ENCODE peak calls at places on chromosomes 2 and 18, in six cellular contexts. A, O, N, E, H and L are unnamed samples. For H3K27me3, the result is how much of the 10 kb centered on the place peaks cover.

GRCh38 chr18:60649107-60649506 is 276.5 kb upstream of the MC4R start:
- DNase-seq in A (no peak), O (no peak), N (no peak), E (no peak), H (no peak), L (no peak)

GRCh38 chr2:182542501-182543258 is 115.8 kb upstream of the PDE1A start:
- DNase-seq in A (no peak), O (peak), N (no peak), E (no peak), H (peak), L (peak)

GRCh38 chr2:70399046-70399445 is 97.2 kb upstream of the FAM136A start:
- DNase-seq in A (no peak), O (no peak), N (no peak), E (no peak), H (no peak), L (no peak)

GRCh38 chr2:54634564-54635511 is 88.6 kb upstream of the EML6 start:
- DNase-seq in A (peak), O (peak), N (peak), E (no peak), H (peak), L (no peak)

GRCh38 chr18:74353169-74353775 is 37.6 kb downstream of the C18orf63 start:
- DNase-seq in A (peak), O (peak), N (peak), E (peak), H (peak), L (peak)

GRCh38 chr18:26227051-26227672 is 917 bp downstream of the TAF4B start:
- DNase-seq in A (no peak), O (peak), N (no peak), E (no peak), H (no peak), L (peak)

GRCh38 chr2:172084484-172084733 is 898 bp upstream of the DLX1 start:
- DNase-seq in A (no peak), O (no peak), N (no peak), E (no peak), H (no peak), L (peak)

GRCh38 chr2:137924019-137924418 is 40.3 kb upstream of the HNMT start:
- DNase-seq in A (no peak), O (no peak), N (no peak), E (no peak), H (no peak), L (no peak)

GRCh38 chr2:41598161-41598894 is 449.5 kb upstream of the PKDCC start:
- DNase-seq in A (no peak), O (peak), N (no peak), E (no peak), H (peak), L (no peak)

GRCh38 chr2:30732376-30732775 is 74.9 kb downstream of the CAPN13 start:
- DNase-seq in A (no peak), O (no peak), N (no peak), E (no peak), H (no peak), L (no peak)

GRCh38 chr2:196481323-196481695 is 158.2 kb upstream of the CCDC150 start:
- DNase-seq in A (no peak), O (no peak), N (no peak), E (no peak), H (peak), L (peak)

GRCh38 chr2:102581911-102582310 is 37.4 kb upstream of the SLC9A2 start:
- DNase-seq in A (no peak), O (no peak), N (no peak), E (no peak), H (no peak), L (no peak)

GRCh38 chr18:8734496-8734895 is 29.1 kb downstream of the MTCL1 start:
- DNase-seq in A (no peak), O (no peak), N (no peak), E (no peak), H (no peak), L (no peak)

GRCh38 chr2:22355816-22356433 is 1029.1 kb upstream of the KLHL29 start:
- DNase-seq in A (peak), O (peak), N (peak), E (peak), H (peak), L (peak)

GRCh38 chr2:63047534-63048281 is 2.9 kb upstream of the OTX1 start:
- DNase-seq in A (peak), O (no peak), N (no peak), E (no peak), H (no peak), L (no peak)

GRCh38 chr2:189997016-189997415 is 65.5 kb downstream of the MSTN start:
- DNase-seq in A (no peak), O (no peak), N (no peak), E (no peak), H (no peak), L (peak)

GRCh38 chr2:207067476-207067875 is 98.3 kb downstream of the KLF7 start:
- DNase-seq in A (no peak), O (no peak), N (no peak), E (no peak), H (no peak), L (no peak)

GRCh38 chr18:67938691-67939090 is 422.2 kb upstream of the DSEL start:
- DNase-seq in A (no peak), O (peak), N (no peak), E (no peak), H (no peak), L (no peak)

GRCh38 chr2:158457092-158457825 is 507 bp downstream of the PKP4 start:
- DNase-seq in A (peak), O (peak), N (peak), E (no peak), H (peak), L (peak)

GRCh38 chr2:158457826-158458616 is 1.3 kb downstream of the PKP4 start:
- DNase-seq in A (peak), O (peak), N (peak), E (no peak), H (peak), L (peak)

GRCh38 chr2:158456309-158457066 is at the start of the genes CCDC148 and PKP4:
- DNase-seq in A (peak), O (peak), N (peak), E (no peak), H (peak), L (peak)

GRCh38 chr2:158459161-158460003 is 2.6 kb downstream of the PKP4 start:
- DNase-seq in A (no peak), O (no peak), N (no peak), E (no peak), H (no peak), L (peak)

GRCh38 chr2:158458617-158458920 is 1.8 kb downstream of the PKP4 start:
- DNase-seq in A (no peak), O (no peak), N (no peak), E (no peak), H (no peak), L (no peak)
- H3K27ac ChIP-seq in A (peak), O (peak), N (peak), E (peak), H (no peak), L (peak)

GRCh38 chr2:29115797-29116781 is 874 bp downstream of the CLIP4 start:
- DNase-seq in A (peak), O (peak), N (peak), E (peak), H (peak), L (peak)
- H3K27me3 ChIP-seq in A (under half), O (under half), N (under half), E (under half), H (under half), L (under half)

GRCh38 chr2:200335657-200336056 is 29.2 kb downstream of the SPATS2L start:
- DNase-seq in A (no peak), O (no peak), N (peak), E (no peak), H (no peak), L (no peak)
- H3K27ac ChIP-seq in A (peak), O (peak), N (no peak), E (peak), H (no peak), L (no peak)

GRCh38 chr2:238162171-238162515 is 3.4 kb downstream of the ERFE start:
- DNase-seq in A (no peak), O (no peak), N (no peak), E (no peak), H (no peak), L (no peak)
- H3K27me3 ChIP-seq in A (half or more), O (under half), N (under half), E (under half), H (under half), L (under half)

DNA sequence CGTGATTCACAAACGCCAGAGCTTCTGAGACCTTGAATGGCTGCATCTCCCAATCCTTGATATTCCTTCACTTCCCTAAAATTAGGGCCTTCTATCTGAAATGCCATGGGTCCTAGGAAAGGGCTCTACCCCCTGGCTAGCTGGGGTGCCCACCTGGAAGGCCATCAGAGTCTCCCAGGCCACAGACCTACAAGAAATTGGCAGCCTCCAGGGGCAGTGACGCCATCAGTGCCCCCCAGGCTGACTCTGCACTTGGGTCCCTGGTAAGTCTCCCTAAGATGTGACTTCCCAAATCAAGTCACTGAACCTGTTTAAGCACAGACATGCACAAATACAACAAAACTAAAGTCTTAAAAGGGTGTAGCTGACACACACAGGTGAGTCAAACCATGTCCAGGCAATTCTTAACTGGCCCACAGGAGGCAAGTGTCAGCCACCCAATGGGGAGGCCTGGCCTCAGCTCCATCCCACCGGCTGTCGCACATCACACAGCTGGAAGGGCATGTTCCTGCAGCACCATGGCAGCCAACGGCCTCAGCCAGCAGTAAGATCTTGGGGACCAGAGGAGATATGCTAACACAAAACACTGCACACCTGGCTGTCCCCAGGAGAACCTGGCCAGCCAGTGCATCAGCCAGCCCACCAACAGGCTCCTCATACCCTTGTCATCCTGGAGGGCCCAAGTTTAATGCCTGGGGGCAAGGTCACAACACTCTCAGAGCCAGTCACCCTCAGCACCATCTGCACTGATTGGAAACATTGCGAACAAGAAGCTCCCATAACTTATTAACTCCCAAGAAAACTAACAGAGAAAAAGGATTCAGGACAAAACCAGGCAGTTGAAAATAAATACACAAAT is 5.2 kb downstream of the PARD6G start:
- DNase-seq in A (no peak), O (no peak), N (no peak), E (no peak), H (no peak), L (no peak)
- H3K27ac ChIP-seq in A (no peak), O (no peak), N (no peak), E (no peak), H (no peak), L (no peak)